ENCODE peak calls at places on chromosomes 13 and 19, in eight cellular contexts. One of them, this sample, is unnamed.

GRCh38 chr13:44719857-44720671 is 143.9 kb upstream of the TSC22D1 start:
- DNase-seq in globus pallidus: no peak
- DNase-seq in M059J: peak
- DNase-seq in epithelial cell of prostate: no peak
- DNase-seq in cardiac fibroblast: peak
- DNase-seq in germinal center: no peak
- DNase-seq in A172: peak
- DNase-seq in posterior vena cava: no peak
- DNase-seq in this sample: no peak

GRCh38 chr19:36215276-36216171 is 618 bp downstream of the ZNF146 start:
- DNase-seq in globus pallidus: no peak
- DNase-seq in M059J: no peak
- DNase-seq in epithelial cell of prostate: no peak
- DNase-seq in cardiac fibroblast: peak
- DNase-seq in germinal center: peak
- DNase-seq in A172: peak
- DNase-seq in posterior vena cava: no peak
- DNase-seq in this sample: peak

GRCh38 chr19:36688058-36688457 is 646 bp downstream of the ZNF567 start:
- DNase-seq in globus pallidus: no peak
- DNase-seq in M059J: peak
- DNase-seq in epithelial cell of prostate: no peak
- DNase-seq in cardiac fibroblast: no peak
- DNase-seq in germinal center: no peak
- DNase-seq in A172: no peak
- DNase-seq in posterior vena cava: no peak
- DNase-seq in this sample: no peak

GRCh38 chr19:46717034-46717715 is at the start of gene PRKD2:
- DNase-seq in globus pallidus: peak
- DNase-seq in M059J: peak
- DNase-seq in epithelial cell of prostate: no peak
- DNase-seq in cardiac fibroblast: peak
- DNase-seq in germinal center: peak
- DNase-seq in A172: peak
- DNase-seq in posterior vena cava: peak
- DNase-seq in this sample: peak

GRCh38 chr13:44431150-44431549 is 57.5 kb downstream of the SERP2 start:
- DNase-seq in globus pallidus: no peak
- DNase-seq in M059J: no peak
- DNase-seq in epithelial cell of prostate: no peak
- DNase-seq in cardiac fibroblast: no peak
- DNase-seq in germinal center: no peak
- DNase-seq in A172: no peak
- DNase-seq in posterior vena cava: no peak
- DNase-seq in this sample: no peak

GRCh38 chr19:30739394-30739793 is 367.2 kb downstream of the ZNF536 start:
- DNase-seq in globus pallidus: no peak
- DNase-seq in M059J: no peak
- DNase-seq in epithelial cell of prostate: no peak
- DNase-seq in cardiac fibroblast: no peak
- DNase-seq in germinal center: no peak
- DNase-seq in A172: no peak
- DNase-seq in posterior vena cava: no peak
- DNase-seq in this sample: no peak

GRCh38 chr13:58018865-58019264 is 387.3 kb downstream of the PCDH17 start:
- DNase-seq in globus pallidus: no peak
- DNase-seq in M059J: no peak
- DNase-seq in epithelial cell of prostate: no peak
- DNase-seq in cardiac fibroblast: no peak
- DNase-seq in germinal center: no peak
- DNase-seq in A172: no peak
- DNase-seq in posterior vena cava: no peak
- DNase-seq in this sample: peak

GRCh38 chr19:14369399-14370168 is 11.7 kb upstream of the ADGRE5 start:
- DNase-seq in globus pallidus: no peak
- DNase-seq in M059J: peak
- DNase-seq in epithelial cell of prostate: no peak
- DNase-seq in cardiac fibroblast: peak
- DNase-seq in germinal center: no peak
- DNase-seq in A172: no peak
- DNase-seq in posterior vena cava: no peak
- DNase-seq in this sample: no peak

GRCh38 chr13:110354715-110355473 is 47.8 kb downstream of the COL4A2 start:
- DNase-seq in globus pallidus: no peak
- DNase-seq in M059J: no peak
- DNase-seq in epithelial cell of prostate: no peak
- DNase-seq in cardiac fibroblast: no peak
- DNase-seq in germinal center: no peak
- DNase-seq in A172: no peak
- DNase-seq in posterior vena cava: peak
- DNase-seq in this sample: no peak

GRCh38 chr19:42090687-42091086 is 14.7 kb downstream of the ZNF574 start:
- DNase-seq in globus pallidus: no peak
- DNase-seq in M059J: no peak
- DNase-seq in epithelial cell of prostate: no peak
- DNase-seq in cardiac fibroblast: no peak
- DNase-seq in germinal center: no peak
- DNase-seq in A172: no peak
- DNase-seq in posterior vena cava: no peak
- DNase-seq in this sample: no peak

GRCh38 chr19:50838239-50838638 is 4.9 kb upstream of the KLK15 start:
- DNase-seq in globus pallidus: no peak
- DNase-seq in M059J: peak
- DNase-seq in epithelial cell of prostate: no peak
- DNase-seq in cardiac fibroblast: peak
- DNase-seq in germinal center: no peak
- DNase-seq in A172: no peak
- DNase-seq in posterior vena cava: no peak
- DNase-seq in this sample: peak

GRCh38 chr13:44352202-44352601 is 21.4 kb upstream of the SERP2 start:
- DNase-seq in globus pallidus: no peak
- DNase-seq in M059J: no peak
- DNase-seq in epithelial cell of prostate: no peak
- DNase-seq in cardiac fibroblast: no peak
- DNase-seq in germinal center: no peak
- DNase-seq in A172: no peak
- DNase-seq in posterior vena cava: no peak
- DNase-seq in this sample: no peak

GRCh38 chr13:20170931-20171330 is 10.1 kb upstream of the GJA3 start:
- DNase-seq in globus pallidus: no peak
- DNase-seq in M059J: no peak
- DNase-seq in epithelial cell of prostate: no peak
- DNase-seq in cardiac fibroblast: no peak
- DNase-seq in germinal center: no peak
- DNase-seq in A172: no peak
- DNase-seq in posterior vena cava: no peak
- DNase-seq in this sample: no peak

GRCh38 chr19:10601999-10602329 is 14.9 kb upstream of the AP1M2 start:
- DNase-seq in globus pallidus: no peak
- DNase-seq in M059J: no peak
- DNase-seq in epithelial cell of prostate: no peak
- DNase-seq in cardiac fibroblast: no peak
- DNase-seq in germinal center: no peak
- DNase-seq in A172: no peak
- DNase-seq in posterior vena cava: no peak
- DNase-seq in this sample: no peak

GRCh38 chr13:21583496-21583895 is 20.5 kb downstream of the MICU2 start:
- DNase-seq in globus pallidus: no peak
- DNase-seq in M059J: peak
- DNase-seq in epithelial cell of prostate: no peak
- DNase-seq in cardiac fibroblast: peak
- DNase-seq in germinal center: no peak
- DNase-seq in A172: peak
- DNase-seq in posterior vena cava: no peak
- DNase-seq in this sample: peak

GRCh38 chr13:32537580-32538233 is 888 bp downstream of the N4BP2L2 start:
- DNase-seq in globus pallidus: no peak
- DNase-seq in M059J: no peak
- DNase-seq in epithelial cell of prostate: no peak
- DNase-seq in cardiac fibroblast: peak
- DNase-seq in germinal center: no peak
- DNase-seq in A172: no peak
- DNase-seq in posterior vena cava: no peak
- DNase-seq in this sample: peak

GRCh38 chr13:71858647-71859046 is 8.4 kb downstream of the DACH1 start:
- DNase-seq in globus pallidus: no peak
- DNase-seq in M059J: no peak
- DNase-seq in epithelial cell of prostate: no peak
- DNase-seq in cardiac fibroblast: no peak
- DNase-seq in germinal center: no peak
- DNase-seq in A172: no peak
- DNase-seq in posterior vena cava: no peak
- DNase-seq in this sample: no peak

GRCh38 chr19:50417138-50417849 is 1.4 kb upstream of the SPIB start:
- DNase-seq in globus pallidus: no peak
- DNase-seq in M059J: no peak
- DNase-seq in epithelial cell of prostate: no peak
- DNase-seq in cardiac fibroblast: no peak
- DNase-seq in germinal center: peak
- DNase-seq in A172: no peak
- DNase-seq in posterior vena cava: no peak
- DNase-seq in this sample: no peak

GRCh38 chr19:53945441-53945840 is 17.3 kb upstream of the CACNG8 start:
- DNase-seq in globus pallidus: no peak
- DNase-seq in M059J: peak
- DNase-seq in epithelial cell of prostate: no peak
- DNase-seq in cardiac fibroblast: peak
- DNase-seq in germinal center: no peak
- DNase-seq in A172: peak
- DNase-seq in posterior vena cava: no peak
- DNase-seq in this sample: no peak

GRCh38 chr19:35986664-35987570 is 8.1 kb upstream of the SDHAF1 start:
- DNase-seq in globus pallidus: no peak
- DNase-seq in M059J: peak
- DNase-seq in epithelial cell of prostate: no peak
- DNase-seq in cardiac fibroblast: no peak
- DNase-seq in germinal center: peak
- DNase-seq in A172: peak
- DNase-seq in posterior vena cava: no peak
- DNase-seq in this sample: peak

GRCh38 chr19:3405261-3405653 is 38.9 kb downstream of the NFIC start:
- DNase-seq in globus pallidus: no peak
- DNase-seq in M059J: no peak
- DNase-seq in epithelial cell of prostate: no peak
- DNase-seq in cardiac fibroblast: no peak
- DNase-seq in germinal center: no peak
- DNase-seq in A172: no peak
- DNase-seq in posterior vena cava: no peak
- DNase-seq in this sample: no peak

GRCh38 chr19:34926685-34927375 is at the start of gene ZNF30:
- DNase-seq in globus pallidus: peak
- DNase-seq in M059J: peak
- DNase-seq in epithelial cell of prostate: peak
- DNase-seq in cardiac fibroblast: peak
- DNase-seq in germinal center: peak
- DNase-seq in A172: peak
- DNase-seq in posterior vena cava: peak
- DNase-seq in this sample: peak

GRCh38 chr13:75302031-75302430 is 179.9 kb downstream of the TBC1D4 start:
- DNase-seq in globus pallidus: no peak
- DNase-seq in M059J: no peak
- DNase-seq in epithelial cell of prostate: no peak
- DNase-seq in cardiac fibroblast: no peak
- DNase-seq in germinal center: no peak
- DNase-seq in A172: no peak
- DNase-seq in posterior vena cava: no peak
- DNase-seq in this sample: no peak

GRCh38 chr13:109592776-109593175 is 193.6 kb downstream of the IRS2 start:
- DNase-seq in globus pallidus: no peak
- DNase-seq in M059J: no peak
- DNase-seq in epithelial cell of prostate: no peak
- DNase-seq in cardiac fibroblast: no peak
- DNase-seq in germinal center: no peak
- DNase-seq in A172: no peak
- DNase-seq in posterior vena cava: no peak
- DNase-seq in this sample: no peak

GRCh38 chr13:113034451-113035208 is 65.6 kb downstream of the MCF2L start:
- DNase-seq in globus pallidus: peak
- DNase-seq in M059J: peak
- DNase-seq in epithelial cell of prostate: no peak
- DNase-seq in cardiac fibroblast: peak
- DNase-seq in germinal center: no peak
- DNase-seq in A172: peak
- DNase-seq in posterior vena cava: no peak
- DNase-seq in this sample: peak